ENCODE peak calls at places on chromosomes 3 and 15, in seven cellular contexts. I is tibial artery, T is A673, A is H9, Q is H1, V is bronchial epithelial cell, Y is GM20000. S is an unnamed sample.

GRCh38 chr3:120450914-120451669 is at the start of gene FSTL1:
- DNase-seq in I (peak), T (peak), A (peak), Q (no peak), V (no peak), Y (peak), S (peak)

GRCh38 chr3:185280572-185281365 is 26.9 kb upstream of the EHHADH start:
- DNase-seq in I (no peak), T (peak), A (no peak), Q (no peak), V (peak), Y (peak), S (no peak)

GRCh38 chr15:88232771-88233170 is 23.8 kb downstream of the NTRK3 start:
- DNase-seq in I (no peak), T (no peak), A (no peak), Q (no peak), V (no peak), Y (no peak), S (peak)

GRCh38 chr3:151276038-151277027 is 2.0 kb downstream of the P2RY14 start:
- DNase-seq in I (no peak), T (no peak), A (no peak), Q (no peak), V (no peak), Y (no peak), S (no peak)

GRCh38 chr15:90212221-90213079 is 11.3 kb downstream of the SEMA4B start:
- DNase-seq in I (no peak), T (peak), A (no peak), Q (no peak), V (peak), Y (no peak), S (no peak)

GRCh38 chr3:50657816-50658215 is 16.9 kb upstream of the DOCK3 start:
- DNase-seq in I (peak), T (no peak), A (no peak), Q (no peak), V (no peak), Y (no peak), S (no peak)

GRCh38 chr15:57827021-57827420 is 120.5 kb downstream of the POLR2M start:
- DNase-seq in I (no peak), T (no peak), A (no peak), Q (no peak), V (peak), Y (no peak), S (no peak)

GRCh38 chr15:50249704-50250103 is 15.8 kb downstream of the HDC start:
- DNase-seq in I (no peak), T (no peak), A (no peak), Q (no peak), V (no peak), Y (no peak), S (no peak)

GRCh38 chr15:39400821-39401550 is 179.9 kb upstream of the THBS1 start:
- DNase-seq in I (no peak), T (no peak), A (no peak), Q (no peak), V (no peak), Y (no peak), S (no peak)

GRCh38 chr3:154131850-154132249 is 10.7 kb downstream of the ARHGEF26 start:
- DNase-seq in I (no peak), T (no peak), A (no peak), Q (no peak), V (no peak), Y (no peak), S (no peak)

GRCh38 chr3:127746400-127747057 is 73.8 kb downstream of the ABTB1 start:
- DNase-seq in I (no peak), T (no peak), A (no peak), Q (no peak), V (peak), Y (no peak), S (no peak)
- TF ChIP-seq CTCF in I (no peak), T (no peak), A (peak), Q (no peak), V (peak), Y (no peak), S (no peak)

GRCh38 chr3:123642182-123642956 is 57.5 kb upstream of the HACD2 start:
- DNase-seq in I (peak), T (peak), A (peak), Q (peak), V (peak), Y (peak), S (peak)
- TF ChIP-seq CTCF in I (peak), T (peak), A (peak), Q (peak), V (peak), Y (peak), S (peak)

GRCh38 chr3:123122525-123123315 is 55.9 kb downstream of the PDIA5 start:
- DNase-seq in I (peak), T (no peak), A (no peak), Q (no peak), V (peak), Y (no peak), S (no peak)

GRCh38 chr3:123120546-123120945 is 53.7 kb downstream of the PDIA5 start:
- DNase-seq in I (peak), T (no peak), A (no peak), Q (no peak), V (no peak), Y (no peak), S (no peak)

GRCh38 chr3:123116116-123116515 is 49.3 kb downstream of the PDIA5 start:
- DNase-seq in I (no peak), T (no peak), A (no peak), Q (no peak), V (no peak), Y (no peak), S (no peak)

GRCh38 chr3:123119388-123119787 is 52.6 kb downstream of the PDIA5 start:
- DNase-seq in I (peak), T (no peak), A (no peak), Q (no peak), V (no peak), Y (no peak), S (no peak)

DNA sequence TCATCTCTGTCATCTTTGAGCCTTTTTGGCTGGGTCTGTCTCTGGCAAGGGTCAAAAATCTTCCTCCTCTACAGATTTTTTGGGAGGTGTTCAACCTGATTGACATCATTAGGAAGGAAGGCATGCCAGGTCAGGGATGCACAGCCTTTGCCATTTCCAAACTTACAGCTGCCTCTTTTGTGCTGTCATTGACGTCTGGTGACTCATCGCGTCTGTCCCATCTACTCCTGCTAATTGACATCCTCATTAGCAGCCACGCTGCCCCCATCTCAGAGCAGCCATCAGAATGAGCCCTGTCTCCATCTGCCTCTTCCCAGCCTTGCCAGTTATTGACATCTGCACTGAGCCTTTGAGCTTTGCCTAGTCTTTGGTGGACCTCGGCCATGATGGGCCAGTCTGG is 53.0 kb downstream of the PDIA5 start:
- DNase-seq in I (peak), T (no peak), A (no peak), Q (no peak), V (no peak), Y (no peak), S (no peak)
- TF ChIP-seq CTCF in I (no peak), T (no peak), A (no peak), Q (no peak), V (no peak), Y (no peak), S (no peak)

GRCh38 chr3:180646187-180646790 is 33.0 kb downstream of the CCDC39 start:
- DNase-seq in I (no peak), T (peak), A (no peak), Q (no peak), V (peak), Y (no peak), S (no peak)
- TF ChIP-seq CTCF in I (no peak), T (peak), A (peak), Q (no peak), V (no peak), Y (no peak), S (peak)

GRCh38 chr15:40702077-40702476 is 7.1 kb downstream of the RAD51 start:
- DNase-seq in I (no peak), T (peak), A (no peak), Q (no peak), V (no peak), Y (peak), S (no peak)
- TF ChIP-seq CTCF in I (no peak), T (peak), A (peak), Q (no peak), V (no peak), Y (peak), S (no peak)

GRCh38 chr15:59567369-59567768 is 44.2 kb upstream of the GCNT3 start:
- DNase-seq in I (no peak), T (no peak), A (no peak), Q (no peak), V (peak), Y (no peak), S (no peak)

GRCh38 chr15:59565299-59565698 is 46.3 kb upstream of the GCNT3 start:
- DNase-seq in I (no peak), T (no peak), A (no peak), Q (no peak), V (no peak), Y (no peak), S (no peak)

GRCh38 chr15:59561547-59561946 is 50.0 kb upstream of the GCNT3 start:
- DNase-seq in I (no peak), T (no peak), A (no peak), Q (no peak), V (no peak), Y (no peak), S (no peak)

DNA sequence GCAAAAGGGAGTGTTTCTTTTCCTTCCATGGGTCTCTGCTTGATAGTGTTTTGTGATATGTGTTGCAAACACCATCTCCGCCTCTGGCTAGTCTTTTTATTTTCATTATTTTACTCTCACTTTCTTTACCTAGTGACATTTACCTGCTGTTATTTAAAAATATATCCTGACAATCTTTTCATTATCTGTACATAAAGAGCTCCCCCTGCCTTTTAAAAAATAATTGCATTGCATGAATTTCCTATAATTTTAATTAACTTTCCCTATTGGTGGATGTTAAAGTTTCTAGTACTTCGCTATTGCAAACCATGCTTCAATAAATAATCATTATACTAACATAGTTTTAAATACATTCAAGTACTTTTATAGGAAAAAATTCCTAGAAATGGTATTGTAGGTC is 48.8 kb upstream of the GCNT3 start:
- DNase-seq in I (no peak), T (no peak), A (no peak), Q (no peak), V (no peak), Y (no peak), S (no peak)
- TF ChIP-seq CTCF in I (no peak), T (peak), A (no peak), Q (no peak), V (no peak), Y (no peak), S (no peak)

GRCh38 chr3:129975332-129976090 is 991 bp downstream of the TRH start:
- DNase-seq in I (no peak), T (peak), A (peak), Q (no peak), V (no peak), Y (no peak), S (peak)
- TF ChIP-seq CTCF in I (no peak), T (no peak), A (peak), Q (no peak), V (no peak), Y (no peak), S (no peak)

DNA sequence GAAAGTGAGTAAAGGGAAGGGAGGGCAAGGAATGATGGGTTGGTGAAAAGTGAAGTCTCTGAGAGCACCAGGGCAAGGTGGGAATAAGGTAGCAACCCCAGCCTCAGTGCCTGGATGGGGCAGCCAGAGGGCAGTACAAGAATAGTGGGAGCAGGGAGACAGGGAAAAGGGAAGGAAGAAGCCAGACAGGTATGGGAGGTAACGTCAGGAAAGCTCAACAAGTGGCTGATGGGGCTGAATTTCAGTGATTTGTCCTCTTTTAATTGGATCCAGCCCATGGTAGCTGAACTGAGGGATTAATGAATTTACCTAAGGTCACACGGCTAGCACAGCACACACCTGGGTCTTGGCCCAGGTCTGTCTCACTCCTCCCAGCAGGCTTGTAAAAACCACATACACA is 12.6 kb downstream of the RORA start:
- DNase-seq in I (no peak), T (no peak), A (peak), Q (no peak), V (no peak), Y (no peak), S (no peak)
- TF ChIP-seq CTCF in I (no peak), T (no peak), A (peak), Q (peak), V (no peak), Y (no peak), S (no peak)

DNA sequence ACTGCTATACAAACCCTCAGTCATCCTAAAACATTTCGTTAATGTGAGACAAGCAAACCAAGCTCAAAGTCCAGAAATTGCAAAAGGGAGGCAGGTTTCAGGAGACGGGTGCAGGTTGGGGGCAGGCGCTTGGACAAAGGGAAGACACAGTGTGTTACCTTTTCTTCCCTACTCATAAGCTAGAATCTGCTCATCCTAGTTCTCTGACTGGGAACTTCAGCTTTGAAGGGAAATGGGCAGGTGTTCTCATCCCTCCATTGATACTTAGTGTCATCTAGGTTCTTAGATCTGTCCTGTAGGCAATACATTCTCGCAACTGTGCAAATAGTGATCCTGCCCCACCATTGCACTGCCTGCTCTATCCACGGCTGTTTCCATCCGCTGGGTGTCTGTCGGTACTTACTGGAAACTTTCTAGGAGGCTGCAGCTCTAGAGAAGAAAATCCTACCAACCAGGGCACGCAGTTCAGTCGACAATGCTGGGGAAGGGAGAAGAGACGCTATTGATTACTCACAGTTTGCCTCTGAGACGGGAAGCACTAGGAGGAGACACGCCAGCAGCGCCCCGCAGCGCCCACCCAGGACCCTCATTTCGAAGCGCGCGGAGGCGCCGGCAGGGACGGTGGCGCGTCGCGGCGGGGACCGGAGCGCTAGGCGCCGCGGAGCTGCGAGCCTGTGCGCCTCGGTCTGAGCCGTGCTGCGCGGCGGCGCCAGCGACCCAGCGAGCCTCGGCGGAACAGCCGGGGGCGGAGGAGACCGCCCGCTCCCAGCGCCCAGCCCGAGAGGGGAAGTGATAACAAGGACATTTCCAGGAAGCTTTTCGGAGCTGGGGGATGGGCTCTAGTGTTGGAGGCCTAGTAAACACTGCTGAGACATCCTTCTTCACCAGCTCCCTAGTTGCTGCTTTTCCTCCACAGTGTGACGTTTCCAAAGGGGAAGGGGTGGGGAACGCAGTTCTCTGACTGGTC is at the start of gene PROS1:
- DNase-seq in I (peak), T (peak), A (peak), Q (peak), V (peak), Y (peak), S (peak)
- TF ChIP-seq CTCF in I (no peak), T (peak), A (no peak), Q (no peak), V (no peak), Y (no peak), S (no peak)